ENCODE peak calls at places on chromosome 21, in nine cellular contexts. D is SK-N-SH, V is A549, M is GM23338, Q is Panc1, Z is K562, J is HCT116, T is HepG2, H is GM12878. K is an unnamed sample.

GRCh38 chr21:35014302-35015044 is 34.6 kb downstream of the RUNX1 start:
- DNase-seq in V (no peak), J (no peak), Q (no peak), M (no peak), Z (no peak), D (no peak), H (no peak), T (no peak), K (no peak)

GRCh38 chr21:25503981-25504380 is 103.3 kb downstream of the MRPL39 start:
- DNase-seq in M (no peak), Q (no peak), V (no peak), D (no peak), T (no peak), Z (no peak), H (no peak), J (no peak), K (no peak)

GRCh38 chr21:38959686-38960049 is 153.9 kb downstream of the ETS2 start:
- DNase-seq in Z (no peak), D (no peak), V (no peak), J (no peak), H (no peak), T (no peak), Q (no peak), M (no peak), K (no peak)

GRCh38 chr21:39730418-39731107 is 14.4 kb upstream of the IGSF5 start:
- DNase-seq in M (no peak), J (no peak), T (no peak), Z (no peak), V (no peak), D (no peak), Q (no peak), H (no peak), K (no peak)

GRCh38 chr21:33070921-33071877 is 1.3 kb downstream of the OLIG1 start:
- DNase-seq in H (no peak), J (no peak), M (peak; percentile 69), D (peak; percentile 22), Z (no peak), T (no peak), Q (no peak), V (no peak), K (no peak)

GRCh38 chr21:30880914-30881313 is 466 bp downstream of the KRTAP11-1 start:
- DNase-seq in Q (no peak), V (no peak), T (no peak), H (no peak), Z (no peak), M (no peak), J (no peak), D (no peak), K (no peak)

GRCh38 chr21:38467369-38467768 is 30.9 kb downstream of the ERG start:
- DNase-seq in T (no peak), Z (no peak), M (no peak), Q (no peak), H (no peak), D (no peak), V (no peak), J (no peak), K (peak; percentile 20)

GRCh38 chr21:29376556-29376955 is 77.8 kb downstream of the BACH1 start:
- DNase-seq in D (no peak), J (peak; percentile 39), Q (no peak), Z (peak; percentile 73), V (peak; percentile 8), H (no peak), M (peak; percentile 80), T (peak; percentile 47), K (peak; percentile 41)

GRCh38 chr21:32641715-32642698 is 29.8 kb upstream of the CFAP298 start:
- DNase-seq in Q (no peak), T (no peak), H (no peak), M (peak; percentile 16), J (no peak), V (no peak), Z (no peak), D (no peak), K (no peak)

GRCh38 chr21:36699026-36699545 is at the start of gene SIM2:
- DNase-seq in Q (no peak), J (peak; percentile 46), T (no peak), Z (peak; percentile 20), M (peak; percentile 62), H (no peak), V (no peak), D (peak; percentile 58), K (no peak)

GRCh38 chr21:39845581-39846130 is 21.6 kb upstream of the PCP4 start:
- DNase-seq in V (no peak), M (no peak), J (no peak), H (no peak), D (no peak), T (no peak), Z (no peak), Q (no peak), K (no peak)

DNA sequence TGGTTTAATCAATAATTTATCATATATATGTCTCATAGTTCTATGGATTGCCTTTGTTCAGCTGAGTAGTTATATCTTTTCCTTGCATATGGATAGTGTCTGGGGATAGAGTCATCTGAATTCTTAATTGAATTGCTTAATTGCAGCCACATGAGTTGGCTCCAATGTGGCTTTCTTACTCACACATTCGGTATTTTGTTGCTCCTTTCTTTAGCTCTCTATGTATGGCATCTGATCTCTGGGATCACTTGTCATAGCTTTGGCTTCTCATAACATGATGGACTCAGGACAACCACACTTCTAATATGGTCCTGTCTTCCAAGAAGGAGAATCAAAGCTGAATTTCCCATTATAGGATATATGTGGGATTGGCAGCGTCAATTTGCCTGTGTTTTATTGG is 716.2 kb downstream of the NCAM2 start:
- DNase-seq in D (no peak), Z (no peak), Q (no peak), J (no peak), M (no peak), V (no peak), H (no peak), T (no peak), K (no peak)
- TF ChIP-seq REST in D (no peak), Z (no peak), Q (no peak), J (no peak), M (no peak), V (no peak), H (no peak), T (no peak), K (no peak)

DNA sequence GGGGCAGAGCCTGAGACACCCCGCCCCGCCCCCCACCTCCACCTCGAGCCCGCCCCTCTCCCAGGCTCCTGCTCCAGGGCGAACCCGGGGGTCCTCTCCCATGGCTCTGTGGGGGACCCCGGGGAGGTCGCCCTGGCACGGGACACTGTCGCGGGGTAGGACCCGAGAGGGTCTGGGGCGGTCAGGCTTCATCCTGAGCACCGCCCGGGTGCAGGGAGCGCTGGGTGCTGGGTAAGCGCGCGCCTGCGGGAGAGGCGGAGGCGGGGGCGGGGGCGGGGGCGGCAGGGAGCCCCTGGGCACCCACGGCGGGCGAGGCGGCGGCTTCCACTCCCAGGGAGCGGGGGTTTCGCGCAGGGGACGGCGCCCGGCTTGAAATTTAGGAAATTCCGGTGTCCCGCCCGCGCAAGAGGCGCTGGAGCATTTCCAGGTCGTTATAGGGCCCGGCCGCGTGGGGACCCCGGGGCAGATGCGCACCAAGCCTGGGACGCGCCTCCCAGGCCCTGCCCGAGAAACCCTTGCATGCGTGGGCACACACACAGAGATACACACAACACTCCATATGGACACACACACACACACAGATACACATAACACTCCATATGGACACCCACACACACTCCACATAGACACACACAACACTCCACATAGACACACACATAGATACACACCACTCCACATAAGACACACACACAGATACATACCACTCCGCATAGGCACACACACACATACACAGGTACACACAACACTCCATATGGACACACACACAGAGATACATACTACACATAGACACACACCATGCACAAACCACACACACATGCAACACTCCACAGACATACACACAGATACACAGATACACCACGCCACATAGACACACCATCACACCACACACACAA is 48.7 kb upstream of the SLC19A1 start:
- DNase-seq in H (peak; percentile 48), J (no peak), Q (no peak), D (no peak), V (peak; percentile 25), Z (peak; percentile 78), M (peak; percentile 54), T (no peak), K (peak; percentile 28)
- H3K4me3 ChIP-seq in H (peak overlapping the region; percentile 37), J (peak overlapping the region; percentile 50), Q (no peak overlapping the region), D (peak overlapping the region; percentile 43), V (peak overlapping the region; percentile 54), Z (peak overlapping the region; percentile 53), M (peak overlapping the region; percentile 64), T (no peak overlapping the region), K (peak overlapping the region; percentile 55)

GRCh38 chr21:15592957-15593356 is 136.8 kb upstream of the USP25 start:
- DNase-seq in Z (no peak), D (no peak), T (no peak), H (no peak), Q (no peak), M (no peak), J (no peak), V (no peak), K (no peak)

GRCh38 chr21:15586752-15587436 is 142.9 kb upstream of the USP25 start:
- DNase-seq in H (no peak), T (no peak), Z (no peak), Q (no peak), D (no peak), J (no peak), V (no peak), M (no peak), K (no peak)

GRCh38 chr21:15592271-15592860 is 137.4 kb upstream of the USP25 start:
- DNase-seq in Z (peak; percentile 54), D (peak; percentile 27), M (peak; percentile 35), T (peak; percentile 44), J (peak; percentile 21), V (peak; percentile 15), H (no peak), Q (peak; percentile 15), K (peak; percentile 10)
- TF ChIP-seq REST in Z (no peak), D (no peak), M (no peak), T (no peak), J (no peak), V (no peak), H (no peak), Q (no peak), K (no peak)

DNA sequence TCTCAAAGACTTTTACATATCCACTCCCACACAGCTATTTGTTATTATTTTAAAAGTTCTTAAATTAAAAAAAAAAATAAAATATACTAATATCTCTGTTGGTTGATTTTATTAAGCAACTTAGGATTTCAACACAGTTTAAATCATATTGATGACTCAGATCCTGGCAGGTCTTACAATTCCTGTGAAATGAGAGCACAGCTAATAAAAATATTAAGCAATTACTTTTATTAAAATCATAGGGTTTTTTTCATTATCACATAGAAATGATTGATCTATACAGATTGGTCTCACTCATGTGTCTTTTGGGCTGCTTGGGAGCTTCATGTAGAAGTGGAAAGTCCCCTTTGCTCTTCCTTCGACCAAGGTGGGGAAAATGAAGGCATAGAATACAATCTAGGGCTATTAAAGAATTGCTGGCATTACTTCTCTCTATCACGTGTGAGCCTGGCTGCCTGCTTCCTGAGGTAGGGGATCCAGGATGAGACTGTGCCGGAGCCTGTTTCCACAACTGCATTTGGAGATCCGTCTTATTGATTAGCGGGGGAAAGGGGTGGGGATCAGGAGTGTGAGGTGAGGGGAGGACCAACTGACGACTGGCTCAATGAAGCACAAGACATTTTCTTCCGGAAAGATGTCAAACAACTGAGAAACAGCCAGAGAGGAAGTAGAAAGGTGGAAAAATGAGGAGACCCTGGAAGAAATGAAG is 858.0 kb downstream of the USP25 start:
- DNase-seq in J (no peak), H (no peak), Q (no peak), D (peak; percentile 52), V (no peak), T (no peak), Z (no peak), M (peak; percentile 20), K (no peak)
- H3K4me3 ChIP-seq in J (no peak overlapping the region), H (no peak overlapping the region), Q (peak overlapping the region; percentile 44), D (peak overlapping the region; percentile 45), V (peak overlapping the region; percentile 52), T (no peak overlapping the region), Z (no peak overlapping the region), M (peak overlapping the region; percentile 50), K (no peak overlapping the region)